ENCODE peak calls at places on chromosomes 12 and 14, in ten cellular contexts. X is MM.1S, Q is upper lobe of right lung, K is foreskin fibroblast, P is kidney epithelial cell, R is HFF-Myc, V is breast epithelium, D is MCF 10A, A is endothelial cell, F is AG09309. E is an unnamed sample.

GRCh38 chr12:41552507-41553047 is 364.5 kb downstream of the PDZRN4 start:
- DNase-seq in X (no peak), Q (no peak), K (peak; percentile 2), P (peak; percentile 5), R (peak; percentile 2), V (no peak), D (no peak), A (no peak), F (no peak), E (no peak)

GRCh38 chr12:82721726-82722125 is 35.0 kb downstream of the TMTC2 start:
- DNase-seq in X (no peak), Q (no peak), K (no peak), P (no peak), R (no peak), V (no peak), D (no peak), A (no peak), F (no peak), E (peak; percentile 31)

GRCh38 chr12:80059875-80060274 is 39.5 kb upstream of the OTOGL start:
- DNase-seq in X (no peak), Q (no peak), K (no peak), P (no peak), R (no peak), V (no peak), D (no peak), A (no peak), F (no peak), E (no peak)

GRCh38 chr12:51820721-51821422 is 27.6 kb downstream of the FIGNL2 start:
- DNase-seq in X (no peak), Q (peak; percentile 86), K (no peak), P (no peak), R (no peak), V (peak; percentile 36), D (no peak), A (peak; percentile 72), F (no peak), E (peak; percentile 73)

GRCh38 chr14:96639550-96639949 is 137.4 kb downstream of the PAPOLA start:
- DNase-seq in X (no peak), Q (no peak), K (no peak), P (no peak), R (no peak), V (peak; percentile 1), D (no peak), A (no peak), F (no peak), E (no peak)

GRCh38 chr14:64682173-64682710 is 22.0 kb upstream of the PLEKHG3 start:
- DNase-seq in X (no peak), Q (peak; percentile 76), K (peak; percentile 29), P (no peak), R (no peak), V (peak; percentile 39), D (peak; percentile 90), A (no peak), F (peak; percentile 48), E (no peak)

GRCh38 chr14:67416085-67416484 is 4.1 kb upstream of the PLEK2 start:
- DNase-seq in X (no peak), Q (no peak), K (no peak), P (no peak), R (no peak), V (no peak), D (no peak), A (no peak), F (no peak), E (no peak)

GRCh38 chr12:131101006-131101405 is 147.3 kb downstream of the ADGRD1 start:
- DNase-seq in X (no peak), Q (peak; percentile 34), K (no peak), P (no peak), R (no peak), V (no peak), D (no peak), A (no peak), F (no peak), E (no peak)

DNA sequence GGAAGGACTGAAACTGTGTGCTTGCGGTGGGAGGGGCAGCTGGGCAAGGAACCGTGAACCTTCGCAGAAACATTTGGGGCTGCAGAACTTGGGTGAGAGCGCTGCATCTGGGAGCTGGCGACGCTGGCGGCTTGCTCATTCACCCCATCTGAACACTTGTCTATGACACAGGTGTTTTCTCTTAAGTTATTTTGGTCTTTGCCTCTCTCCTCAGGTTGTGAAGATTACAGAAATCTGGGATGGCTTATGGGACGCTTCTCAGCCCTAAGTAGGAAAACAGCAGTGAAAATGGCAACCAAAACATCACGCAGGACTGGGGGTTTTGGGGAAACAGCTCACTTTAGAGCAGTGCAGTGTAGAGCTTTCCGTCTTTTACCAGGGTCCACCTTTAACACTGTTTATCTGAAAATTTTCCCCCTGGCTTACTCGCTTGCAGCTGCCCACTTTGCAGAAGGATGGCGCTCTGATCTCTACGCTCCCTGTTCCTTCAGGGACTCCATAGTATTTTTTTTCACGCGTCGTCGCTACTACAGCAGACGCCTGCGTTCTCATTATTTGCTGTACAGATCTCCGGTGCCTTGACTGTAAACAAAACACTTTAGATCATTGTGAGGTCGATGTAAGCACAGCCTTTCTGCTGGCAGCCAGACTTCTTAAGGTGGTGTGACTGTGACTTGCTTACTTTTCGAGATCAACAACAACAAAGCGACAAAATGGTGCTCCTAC is 2.7 kb upstream of the CDKN1B start:
- DNase-seq in X (peak; percentile 89), Q (peak; percentile 69), K (no peak), P (no peak), R (no peak), V (no peak), D (no peak), A (peak; percentile 16), F (no peak), E (no peak)
- TF ChIP-seq CTCF in X (peak; percentile 37), Q (peak; percentile 27), K (peak; percentile 18), P (peak; percentile 51), R (peak; percentile 18), V (no peak), D (no peak), A (no peak), F (no peak), E (peak; percentile 39)

GRCh38 chr14:102672410-102672960 is 80.0 kb downstream of the RCOR1 start:
- DNase-seq in X (no peak), Q (no peak), K (no peak), P (no peak), R (no peak), V (no peak), D (no peak), A (no peak), F (no peak), E (no peak)

GRCh38 chr14:102671410-102671809 is 79.0 kb downstream of the RCOR1 start:
- DNase-seq in X (no peak), Q (no peak), K (no peak), P (no peak), R (no peak), V (no peak), D (no peak), A (no peak), F (no peak), E (no peak)

GRCh38 chr14:102678394-102678793 is 85.9 kb downstream of the RCOR1 start:
- DNase-seq in X (no peak), Q (no peak), K (no peak), P (no peak), R (no peak), V (no peak), D (no peak), A (no peak), F (no peak), E (no peak)

DNA sequence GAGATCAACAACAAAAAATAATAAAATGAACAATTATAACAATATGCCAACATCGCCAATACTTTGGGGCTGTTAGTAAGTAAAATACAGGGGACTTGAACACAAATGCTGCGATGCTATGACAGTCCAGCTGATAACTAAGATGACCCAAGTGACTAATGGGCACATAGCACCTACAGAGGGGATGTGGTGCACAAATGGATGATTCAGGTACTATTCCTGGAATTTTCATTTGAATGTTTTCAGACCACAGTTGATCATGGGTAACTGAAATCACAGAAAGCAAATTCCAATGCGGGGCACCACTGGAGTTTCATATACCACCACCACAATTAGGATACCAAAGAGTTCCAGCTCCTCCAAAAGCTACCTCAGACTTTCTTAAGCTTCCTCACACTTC is 82.9 kb downstream of the RCOR1 start:
- DNase-seq in X (no peak), Q (no peak), K (no peak), P (peak; percentile 69), R (no peak), V (no peak), D (no peak), A (no peak), F (no peak), E (no peak)
- TF ChIP-seq CTCF in X (no peak), Q (no peak), K (no peak), P (no peak), R (no peak), V (no peak), D (no peak), A (no peak), F (no peak), E (no peak)

GRCh38 chr12:117033382-117034045 is 65.7 kb downstream of the TESC start:
- DNase-seq in X (no peak), Q (no peak), K (no peak), P (no peak), R (no peak), V (no peak), D (no peak), A (no peak), F (no peak), E (no peak)

GRCh38 chr12:117030187-117030896 is 68.9 kb downstream of the TESC start:
- DNase-seq in X (no peak), Q (no peak), K (no peak), P (no peak), R (no peak), V (no peak), D (no peak), A (no peak), F (no peak), E (no peak)

GRCh38 chr12:117034249-117034648 is 65.0 kb downstream of the TESC start:
- DNase-seq in X (no peak), Q (no peak), K (no peak), P (no peak), R (no peak), V (no peak), D (no peak), A (no peak), F (no peak), E (no peak)

GRCh38 chr12:117032593-117033381 is 66.4 kb downstream of the TESC start:
- DNase-seq in X (no peak), Q (no peak), K (peak; percentile 28), P (no peak), R (no peak), V (no peak), D (no peak), A (no peak), F (no peak), E (peak; percentile 42)

DNA sequence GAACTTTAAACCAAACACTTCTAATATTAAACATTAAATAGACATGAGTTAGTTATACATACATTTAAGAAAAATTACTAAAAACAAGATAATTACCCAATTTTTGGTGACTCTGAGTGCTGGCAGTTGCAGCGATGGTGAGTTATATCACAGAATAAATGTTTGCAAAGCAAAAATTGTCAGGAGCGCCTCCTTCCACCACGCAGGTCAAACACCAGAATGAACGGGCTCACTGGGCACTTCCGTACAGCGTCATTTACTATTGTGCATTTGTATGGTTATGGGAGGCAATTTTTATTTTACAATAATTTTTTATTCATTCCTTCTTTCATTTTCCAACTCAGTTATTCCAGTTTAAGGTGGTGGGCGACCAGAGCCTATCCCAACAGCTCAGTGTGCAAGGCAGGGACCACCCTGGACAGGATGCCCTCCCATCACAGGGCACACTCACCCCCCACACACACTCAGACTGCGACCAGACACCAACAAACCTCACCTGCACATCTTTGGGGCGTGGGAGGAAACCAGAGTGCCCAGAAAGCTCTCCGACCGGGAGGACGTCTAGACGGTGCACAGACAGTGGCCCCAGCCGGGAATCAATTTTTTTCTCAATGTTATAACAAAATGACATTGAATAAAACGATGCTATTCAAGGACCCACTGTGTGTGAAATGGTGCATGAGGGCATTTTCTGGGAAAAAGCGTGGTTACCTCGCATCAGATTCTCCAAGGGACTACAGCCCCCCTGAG is 67.2 kb downstream of the TESC start:
- DNase-seq in X (no peak), Q (no peak), K (no peak), P (no peak), R (no peak), V (no peak), D (no peak), A (no peak), F (no peak), E (no peak)
- TF ChIP-seq CTCF in X (no peak), Q (no peak), K (no peak), P (no peak), R (no peak), V (no peak), D (no peak), A (no peak), F (no peak), E (no peak)

GRCh38 chr14:75162631-75163030 is 13.8 kb downstream of the TMED10 start:
- DNase-seq in X (no peak), Q (no peak), K (no peak), P (no peak), R (no peak), V (no peak), D (no peak), A (no peak), F (no peak), E (no peak)
- TF ChIP-seq CTCF in X (no peak), Q (no peak), K (no peak), P (peak; percentile 8), R (no peak), V (no peak), D (no peak), A (no peak), F (no peak), E (no peak)